ENCODE peak calls at places on chromosomes 4 and X, in seven cellular contexts. G is H7, E is NB4, S is aorta, U is epithelial cell of esophagus, Y is stomach, A is fibroblast of lung. W is an unnamed sample.

GRCh38 chrX:72061091-72061490 is 70.6 kb downstream of the RTL5 start:
- DNase-seq in G (no peak), E (no peak), S (no peak), U (no peak), Y (no peak), A (peak), W (no peak)

GRCh38 chr4:20362148-20362547 is 110.4 kb downstream of the SLIT2 start:
- DNase-seq in G (no peak), E (no peak), S (no peak), U (no peak), Y (no peak), A (no peak), W (no peak)

GRCh38 chrX:23195097-23195496 is 139.6 kb upstream of the PTCHD1 start:
- DNase-seq in G (no peak), E (no peak), S (no peak), U (no peak), Y (no peak), A (peak), W (no peak)

GRCh38 chrX:68718443-68718820 is 71.0 kb downstream of the STARD8 start:
- DNase-seq in G (no peak), E (no peak), S (no peak), U (no peak), Y (peak), A (no peak), W (no peak)

GRCh38 chr4:176549161-176549865 is 229.5 kb downstream of the SPCS3 start:
- DNase-seq in G (no peak), E (no peak), S (no peak), U (peak), Y (no peak), A (peak), W (no peak)

GRCh38 chr4:105457997-105458396 is 15.9 kb downstream of the PPA2 start:
- DNase-seq in G (no peak), E (no peak), S (no peak), U (no peak), Y (no peak), A (peak), W (no peak)

GRCh38 chr4:163263601-163264000 is 68.8 kb downstream of the NPY1R start:
- DNase-seq in G (peak), E (no peak), S (no peak), U (peak), Y (no peak), A (no peak), W (no peak)

GRCh38 chr4:8238061-8238511 is 31.5 kb upstream of the HTRA3 start:
- DNase-seq in G (no peak), E (no peak), S (no peak), U (peak), Y (peak), A (no peak), W (no peak)

GRCh38 chrX:77446029-77446585 is 1.1 kb upstream of the FGF16 start:
- DNase-seq in G (peak), E (peak), S (no peak), U (no peak), Y (no peak), A (no peak), W (no peak)

GRCh38 chrX:47458528-47458927 is 24.5 kb downstream of the ZNF41 start:
- DNase-seq in G (no peak), E (peak), S (no peak), U (no peak), Y (no peak), A (no peak), W (no peak)

GRCh38 chr4:752196-752861 is 46.7 kb downstream of the PCGF3 start:
- DNase-seq in G (no peak), E (no peak), S (no peak), U (no peak), Y (no peak), A (peak), W (no peak)

GRCh38 chr4:35493977-35494376 is 750.3 kb downstream of the ARAP2 start:
- DNase-seq in G (no peak), E (no peak), S (peak), U (no peak), Y (no peak), A (no peak), W (no peak)

GRCh38 chrX:12497832-12498591 is 293.2 kb upstream of the PRPS2 start:
- DNase-seq in G (peak), E (peak), S (no peak), U (no peak), Y (no peak), A (no peak), W (peak)

GRCh38 chr4:149897784-149898183 is 82.1 kb upstream of the IQCM start:
- DNase-seq in G (no peak), E (peak), S (no peak), U (peak), Y (no peak), A (peak), W (peak)

GRCh38 chrX:134210465-134210864 is 26.5 kb upstream of the CCDC160 start:
- DNase-seq in G (no peak), E (no peak), S (no peak), U (no peak), Y (no peak), A (no peak), W (no peak)

GRCh38 chr4:39627413-39627812 is 11.3 kb downstream of the SMIM14 start:
- DNase-seq in G (no peak), E (no peak), S (no peak), U (no peak), Y (no peak), A (no peak), W (no peak)

GRCh38 chr4:39712819-39713607 is 15.1 kb downstream of the UBE2K start:
- DNase-seq in G (no peak), E (no peak), S (peak), U (no peak), Y (no peak), A (no peak), W (no peak)

GRCh38 chrX:112874140-112874539 is 33.5 kb upstream of the AMOT start:
- DNase-seq in G (no peak), E (no peak), S (no peak), U (peak), Y (no peak), A (peak), W (no peak)

GRCh38 chrX:110055616-110056015 is 52.7 kb downstream of the TMEM164 start:
- DNase-seq in G (no peak), E (no peak), S (no peak), U (no peak), Y (no peak), A (peak), W (no peak)

GRCh38 chrX:10467793-10468192 is 152.6 kb downstream of the MID1 start:
- DNase-seq in G (no peak), E (peak), S (no peak), U (no peak), Y (no peak), A (peak), W (no peak)

GRCh38 chr4:114615435-114615834 is 16.8 kb downstream of the UGT8 start:
- DNase-seq in G (no peak), E (no peak), S (no peak), U (no peak), Y (no peak), A (no peak), W (no peak)

DNA sequence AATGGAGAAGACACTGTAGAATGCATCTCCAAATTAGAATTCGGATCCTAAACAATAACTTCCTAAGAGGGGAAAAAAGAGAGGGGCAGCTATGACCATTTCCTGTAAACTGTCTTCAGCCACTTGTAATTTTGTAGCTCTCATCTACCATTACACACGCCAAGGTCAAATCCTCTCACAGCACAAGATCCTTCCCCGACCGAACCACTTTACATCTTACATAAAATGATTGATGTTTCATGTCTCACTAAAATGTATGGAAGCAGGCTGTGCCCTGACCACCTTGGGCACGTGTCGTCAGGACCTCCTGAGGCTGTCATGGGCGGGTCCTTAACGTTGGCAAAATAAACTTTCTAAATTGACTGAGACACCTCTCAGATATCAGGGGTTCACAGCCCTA is 24.1 kb upstream of the PBDC1 start:
- DNase-seq in G (no peak), E (peak), S (no peak), U (peak), Y (no peak), A (peak), W (peak)
- H3K4me3 ChIP-seq in G (no peak), E (peak), S (no peak), U (peak), Y (no peak), A (peak), W (peak)

GRCh38 chr4:139550724-139551429 is 5.1 kb downstream of the SETD7 start:
- DNase-seq in G (peak), E (no peak), S (no peak), U (no peak), Y (no peak), A (peak), W (no peak)
- H3K4me3 ChIP-seq in G (no peak), E (no peak), S (no peak), U (no peak), Y (no peak), A (no peak), W (no peak)

DNA sequence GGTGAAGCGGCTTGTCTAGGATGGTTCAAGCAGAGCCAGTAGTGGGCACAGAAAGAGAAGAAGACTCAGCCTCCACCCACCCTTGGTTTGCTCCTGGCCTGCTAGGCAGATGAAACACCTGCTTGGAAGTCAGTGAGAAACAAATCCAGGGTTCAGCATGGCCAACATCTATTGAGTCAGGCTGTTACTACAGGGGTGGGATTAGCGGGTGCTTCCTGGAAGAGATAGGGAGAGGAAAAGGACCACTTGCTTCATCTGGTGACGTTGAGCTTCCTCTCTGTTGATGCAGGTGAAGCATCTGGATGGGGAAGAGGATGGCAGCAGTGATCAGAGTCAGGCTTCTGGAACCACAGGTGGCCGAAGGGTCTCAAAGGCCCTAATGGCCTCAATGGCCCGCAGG is 3.0 kb downstream of the MAGED2 start:
- DNase-seq in G (no peak), E (no peak), S (no peak), U (no peak), Y (no peak), A (no peak), W (no peak)
- H3K4me3 ChIP-seq in G (no peak), E (no peak), S (no peak), U (no peak), Y (no peak), A (peak), W (no peak)

DNA sequence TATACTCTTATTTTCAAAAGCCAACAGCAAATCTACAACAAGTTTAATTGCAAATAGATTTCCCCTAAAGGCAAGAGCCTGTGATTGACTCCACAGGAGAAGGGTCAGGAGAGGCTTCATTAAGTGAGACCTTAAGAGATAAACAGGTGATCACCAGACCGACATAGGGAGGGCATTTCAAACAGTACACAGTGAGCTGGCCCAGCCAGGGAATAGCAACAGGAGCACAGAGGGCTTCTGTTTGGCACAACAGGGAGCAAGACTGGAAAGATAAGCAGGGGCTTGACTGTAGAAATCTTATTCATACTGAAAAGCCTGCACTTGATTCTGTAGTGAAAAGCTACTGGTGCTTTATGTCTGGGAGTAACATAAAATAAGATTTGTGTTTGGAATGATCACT is 3.9 kb downstream of the RUFY3 start:
- DNase-seq in G (no peak), E (no peak), S (no peak), U (no peak), Y (no peak), A (no peak), W (no peak)
- H3K4me3 ChIP-seq in G (no peak), E (no peak), S (no peak), U (no peak), Y (no peak), A (no peak), W (no peak)

W was measured in Jurkat, Clone E6-1.